ENCODE peak calls at places on chromosomes 6 and 20, in eight cellular contexts. One of them, this sample, is unnamed. For H3K4me1, the result is how much of the 10 kb centered on the place peaks cover.

GRCh38 chr6:34378470-34378869 is 14.0 kb downstream of the NUDT3 start:
- DNase-seq in GM23338: no peak
- DNase-seq in stomach: no peak
- DNase-seq in esophagus squamous epithelium: no peak
- DNase-seq in left ventricle myocardium inferior: no peak
- DNase-seq in heart left ventricle: no peak
- DNase-seq in CD4-positive, CD25-positive, alpha-beta regulatory T cell: no peak
- DNase-seq in CD8-positive, alpha-beta memory T cell: no peak
- DNase-seq in this sample: no peak

GRCh38 chr6:145756170-145756662 is 20.9 kb upstream of the EPM2A start:
- DNase-seq in CD4-positive, CD25-positive, alpha-beta regulatory T cell: no peak
- DNase-seq in CD8-positive, alpha-beta memory T cell: no peak
- DNase-seq in esophagus squamous epithelium: no peak
- DNase-seq in left ventricle myocardium inferior: peak
- DNase-seq in GM23338: no peak
- DNase-seq in heart left ventricle: no peak
- DNase-seq in stomach: no peak
- DNase-seq in this sample: no peak

GRCh38 chr6:112691289-112691688 is 344.2 kb downstream of the RFPL4B start:
- DNase-seq in esophagus squamous epithelium: no peak
- DNase-seq in stomach: no peak
- DNase-seq in left ventricle myocardium inferior: no peak
- DNase-seq in heart left ventricle: no peak
- DNase-seq in CD8-positive, alpha-beta memory T cell: no peak
- DNase-seq in GM23338: no peak
- DNase-seq in CD4-positive, CD25-positive, alpha-beta regulatory T cell: no peak
- DNase-seq in this sample: peak

GRCh38 chr6:134123666-134124208 is 71.3 kb upstream of the SLC2A12 start:
- DNase-seq in heart left ventricle: no peak
- DNase-seq in stomach: no peak
- DNase-seq in GM23338: peak
- DNase-seq in CD8-positive, alpha-beta memory T cell: no peak
- DNase-seq in esophagus squamous epithelium: no peak
- DNase-seq in CD4-positive, CD25-positive, alpha-beta regulatory T cell: peak
- DNase-seq in left ventricle myocardium inferior: no peak
- DNase-seq in this sample: no peak

GRCh38 chr20:36717657-36718056 is 28.2 kb downstream of the NDRG3 start:
- DNase-seq in CD4-positive, CD25-positive, alpha-beta regulatory T cell: no peak
- DNase-seq in GM23338: peak
- DNase-seq in left ventricle myocardium inferior: no peak
- DNase-seq in heart left ventricle: no peak
- DNase-seq in stomach: no peak
- DNase-seq in CD8-positive, alpha-beta memory T cell: no peak
- DNase-seq in esophagus squamous epithelium: no peak
- DNase-seq in this sample: no peak

GRCh38 chr20:24743641-24744040 is 205.4 kb upstream of the CST7 start:
- DNase-seq in GM23338: no peak
- DNase-seq in esophagus squamous epithelium: no peak
- DNase-seq in CD4-positive, CD25-positive, alpha-beta regulatory T cell: no peak
- DNase-seq in heart left ventricle: no peak
- DNase-seq in stomach: no peak
- DNase-seq in left ventricle myocardium inferior: no peak
- DNase-seq in CD8-positive, alpha-beta memory T cell: no peak
- DNase-seq in this sample: no peak

GRCh38 chr6:151647871-151648639 is 154.2 kb downstream of the CCDC170 start:
- DNase-seq in left ventricle myocardium inferior: no peak
- DNase-seq in CD4-positive, CD25-positive, alpha-beta regulatory T cell: no peak
- DNase-seq in CD8-positive, alpha-beta memory T cell: no peak
- DNase-seq in stomach: no peak
- DNase-seq in GM23338: peak
- DNase-seq in esophagus squamous epithelium: no peak
- DNase-seq in heart left ventricle: no peak
- DNase-seq in this sample: no peak

GRCh38 chr6:89216411-89216810 is 747 bp downstream of the GABRR1 start:
- DNase-seq in GM23338: no peak
- DNase-seq in left ventricle myocardium inferior: no peak
- DNase-seq in CD8-positive, alpha-beta memory T cell: no peak
- DNase-seq in stomach: no peak
- DNase-seq in CD4-positive, CD25-positive, alpha-beta regulatory T cell: no peak
- DNase-seq in heart left ventricle: no peak
- DNase-seq in esophagus squamous epithelium: no peak
- DNase-seq in this sample: no peak

GRCh38 chr6:83071707-83072106 is 4.2 kb downstream of the DOP1A start:
- DNase-seq in CD4-positive, CD25-positive, alpha-beta regulatory T cell: no peak
- DNase-seq in left ventricle myocardium inferior: no peak
- DNase-seq in heart left ventricle: no peak
- DNase-seq in stomach: no peak
- DNase-seq in esophagus squamous epithelium: no peak
- DNase-seq in CD8-positive, alpha-beta memory T cell: no peak
- DNase-seq in GM23338: no peak
- DNase-seq in this sample: no peak

GRCh38 chr6:132401120-132401940 is at the start of gene MOXD1:
- DNase-seq in CD8-positive, alpha-beta memory T cell: no peak
- DNase-seq in esophagus squamous epithelium: no peak
- DNase-seq in CD4-positive, CD25-positive, alpha-beta regulatory T cell: no peak
- DNase-seq in left ventricle myocardium inferior: peak
- DNase-seq in GM23338: peak
- DNase-seq in stomach: peak
- DNase-seq in heart left ventricle: peak
- DNase-seq in this sample: peak

GRCh38 chr6:47073125-47074110 is 31.3 kb upstream of the ADGRF1 start:
- DNase-seq in stomach: no peak
- DNase-seq in GM23338: peak
- DNase-seq in esophagus squamous epithelium: no peak
- DNase-seq in left ventricle myocardium inferior: no peak
- DNase-seq in CD4-positive, CD25-positive, alpha-beta regulatory T cell: no peak
- DNase-seq in CD8-positive, alpha-beta memory T cell: no peak
- DNase-seq in heart left ventricle: no peak
- DNase-seq in this sample: no peak

GRCh38 chr6:5525209-5525608 is 263.9 kb downstream of the FARS2 start:
- DNase-seq in heart left ventricle: no peak
- DNase-seq in esophagus squamous epithelium: no peak
- DNase-seq in CD4-positive, CD25-positive, alpha-beta regulatory T cell: no peak
- DNase-seq in stomach: no peak
- DNase-seq in CD8-positive, alpha-beta memory T cell: no peak
- DNase-seq in GM23338: no peak
- DNase-seq in left ventricle myocardium inferior: no peak
- DNase-seq in this sample: no peak

GRCh38 chr6:41071923-41072835 is at the start of gene OARD1:
- DNase-seq in heart left ventricle: peak
- DNase-seq in stomach: peak
- DNase-seq in CD4-positive, CD25-positive, alpha-beta regulatory T cell: peak
- DNase-seq in GM23338: peak
- DNase-seq in CD8-positive, alpha-beta memory T cell: peak
- DNase-seq in esophagus squamous epithelium: peak
- DNase-seq in left ventricle myocardium inferior: peak
- DNase-seq in this sample: peak

GRCh38 chr6:70547313-70547712 is 19.4 kb upstream of the SDHAF4 start:
- DNase-seq in heart left ventricle: no peak
- DNase-seq in left ventricle myocardium inferior: no peak
- DNase-seq in CD4-positive, CD25-positive, alpha-beta regulatory T cell: no peak
- DNase-seq in CD8-positive, alpha-beta memory T cell: no peak
- DNase-seq in stomach: no peak
- DNase-seq in esophagus squamous epithelium: no peak
- DNase-seq in GM23338: peak
- DNase-seq in this sample: no peak

GRCh38 chr20:1902188-1902587 is 7.0 kb downstream of the SIRPA start:
- DNase-seq in left ventricle myocardium inferior: no peak
- DNase-seq in heart left ventricle: no peak
- DNase-seq in CD4-positive, CD25-positive, alpha-beta regulatory T cell: no peak
- DNase-seq in GM23338: no peak
- DNase-seq in esophagus squamous epithelium: no peak
- DNase-seq in CD8-positive, alpha-beta memory T cell: no peak
- DNase-seq in stomach: no peak
- DNase-seq in this sample: no peak

GRCh38 chr6:107116328-107116892 is 1.1 kb upstream of the BEND3 start:
- DNase-seq in stomach: peak
- DNase-seq in heart left ventricle: no peak
- DNase-seq in GM23338: peak
- DNase-seq in CD8-positive, alpha-beta memory T cell: no peak
- DNase-seq in left ventricle myocardium inferior: no peak
- DNase-seq in esophagus squamous epithelium: no peak
- DNase-seq in CD4-positive, CD25-positive, alpha-beta regulatory T cell: peak
- DNase-seq in this sample: no peak

GRCh38 chr20:7629880-7630279 is 310.4 kb downstream of the HAO1 start:
- DNase-seq in CD4-positive, CD25-positive, alpha-beta regulatory T cell: no peak
- DNase-seq in left ventricle myocardium inferior: no peak
- DNase-seq in GM23338: no peak
- DNase-seq in esophagus squamous epithelium: no peak
- DNase-seq in heart left ventricle: no peak
- DNase-seq in stomach: no peak
- DNase-seq in CD8-positive, alpha-beta memory T cell: no peak
- DNase-seq in this sample: no peak

DNA sequence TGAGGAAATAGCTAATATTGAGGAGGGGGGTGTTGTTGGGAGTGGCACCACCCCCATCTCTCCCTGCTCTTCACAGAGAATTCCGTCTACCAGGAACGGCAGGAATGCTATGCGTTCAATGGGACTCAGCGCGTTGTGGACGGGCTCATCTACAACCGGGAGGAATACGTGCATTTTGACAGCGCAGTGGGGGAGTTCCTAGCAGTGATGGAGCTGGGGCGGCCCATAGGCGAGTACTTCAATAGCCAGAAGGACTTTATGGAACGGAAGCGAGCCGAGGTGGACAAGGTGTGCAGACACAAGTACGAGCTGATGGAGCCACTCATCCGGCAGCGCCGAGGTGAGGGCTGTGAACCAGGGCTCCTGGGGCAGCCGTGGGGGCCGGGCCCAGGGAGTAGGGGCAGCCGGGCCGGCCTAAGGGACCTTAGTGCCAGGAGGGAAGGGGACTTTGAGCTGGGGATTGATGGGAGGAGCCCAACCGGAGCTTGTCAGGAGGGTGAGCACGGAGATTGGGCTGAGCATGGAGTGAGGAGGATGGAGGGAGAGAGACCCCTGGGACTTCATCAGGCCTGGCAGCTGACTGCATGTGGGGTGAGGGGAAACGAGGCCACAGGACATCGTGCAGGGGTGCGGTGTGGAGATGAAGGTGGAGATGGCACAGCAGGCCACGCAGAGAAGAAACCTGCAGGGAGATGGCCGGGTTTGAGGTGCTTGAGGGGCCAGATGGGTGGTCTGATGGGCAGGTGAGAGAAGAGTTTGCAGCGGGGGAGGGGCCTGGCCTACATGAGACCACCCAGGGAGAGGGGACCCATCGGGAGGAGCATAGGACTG is 41.3 kb downstream of the HLA-DPB1 start:
- DNase-seq in CD8-positive, alpha-beta memory T cell: no peak
- DNase-seq in CD4-positive, CD25-positive, alpha-beta regulatory T cell: no peak
- DNase-seq in GM23338: peak
- DNase-seq in esophagus squamous epithelium: no peak
- DNase-seq in heart left ventricle: no peak
- DNase-seq in stomach: no peak
- DNase-seq in left ventricle myocardium inferior: no peak
- DNase-seq in this sample: no peak
- H3K4me3 ChIP-seq in CD8-positive, alpha-beta memory T cell: no peak
- H3K4me3 ChIP-seq in CD4-positive, CD25-positive, alpha-beta regulatory T cell: no peak
- H3K4me3 ChIP-seq in GM23338: peak
- H3K4me3 ChIP-seq in esophagus squamous epithelium: peak
- H3K4me3 ChIP-seq in heart left ventricle: no peak
- H3K4me3 ChIP-seq in stomach: no peak
- H3K4me3 ChIP-seq in left ventricle myocardium inferior: no peak
- H3K4me3 ChIP-seq in this sample: no peak

DNA sequence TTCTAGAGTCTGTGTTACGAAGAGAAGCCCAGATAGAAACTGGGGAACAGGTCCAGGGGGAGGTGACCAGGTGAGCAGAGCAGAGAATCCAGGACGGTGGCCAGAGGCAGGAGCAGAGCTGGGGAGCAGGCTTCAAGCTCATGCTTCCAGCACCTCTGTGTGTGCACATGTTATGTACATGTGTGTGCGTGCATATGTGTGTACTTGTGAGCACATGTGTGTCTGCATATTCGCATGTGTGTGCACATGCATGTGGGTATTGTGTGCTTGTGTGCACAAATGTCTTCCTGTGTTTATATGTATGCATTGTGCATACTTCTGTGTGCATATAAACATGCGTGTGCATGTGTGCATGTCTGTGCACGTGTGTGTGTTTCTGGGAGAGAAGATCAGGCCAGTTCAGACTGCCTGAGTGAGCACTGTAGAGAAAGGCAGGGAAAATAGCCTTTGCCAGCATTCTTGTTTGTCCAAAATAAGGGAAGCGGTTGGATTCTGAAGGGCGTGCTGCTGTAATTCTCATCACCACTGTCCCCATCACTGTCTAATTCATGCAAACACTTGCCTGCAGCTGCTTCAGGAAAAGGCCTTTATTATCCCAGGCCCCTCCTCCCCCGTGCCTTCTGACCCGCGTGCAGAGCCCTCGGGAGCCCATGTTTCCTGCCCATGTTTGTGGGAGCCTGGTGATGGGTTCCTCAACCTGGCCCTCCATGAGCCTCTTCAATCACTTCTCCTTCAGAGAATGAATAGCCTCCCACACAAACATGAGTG is 161.8 kb upstream of the AFDN start:
- DNase-seq in left ventricle myocardium inferior: no peak
- DNase-seq in CD8-positive, alpha-beta memory T cell: no peak
- DNase-seq in esophagus squamous epithelium: no peak
- DNase-seq in heart left ventricle: no peak
- DNase-seq in stomach: no peak
- DNase-seq in CD4-positive, CD25-positive, alpha-beta regulatory T cell: no peak
- DNase-seq in GM23338: no peak
- DNase-seq in this sample: no peak
- H3K4me1 ChIP-seq in left ventricle myocardium inferior: under half
- H3K4me1 ChIP-seq in CD8-positive, alpha-beta memory T cell: under half
- H3K4me1 ChIP-seq in esophagus squamous epithelium: under half
- H3K4me1 ChIP-seq in heart left ventricle: under half
- H3K4me1 ChIP-seq in stomach: under half
- H3K4me1 ChIP-seq in CD4-positive, CD25-positive, alpha-beta regulatory T cell: under half
- H3K4me1 ChIP-seq in GM23338: under half
- H3K4me1 ChIP-seq in this sample: under half

GRCh38 chr6:11200356-11200755 is 32.1 kb downstream of the NEDD9 start:
- DNase-seq in stomach: no peak
- DNase-seq in heart left ventricle: no peak
- DNase-seq in CD8-positive, alpha-beta memory T cell: no peak
- DNase-seq in CD4-positive, CD25-positive, alpha-beta regulatory T cell: no peak
- DNase-seq in GM23338: no peak
- DNase-seq in esophagus squamous epithelium: no peak
- DNase-seq in left ventricle myocardium inferior: no peak
- DNase-seq in this sample: no peak
- H3K27ac ChIP-seq in stomach: no peak
- H3K27ac ChIP-seq in heart left ventricle: no peak
- H3K27ac ChIP-seq in CD8-positive, alpha-beta memory T cell: no peak
- H3K27ac ChIP-seq in CD4-positive, CD25-positive, alpha-beta regulatory T cell: no peak
- H3K27ac ChIP-seq in GM23338: no peak
- H3K27ac ChIP-seq in esophagus squamous epithelium: no peak
- H3K27ac ChIP-seq in left ventricle myocardium inferior: peak
- H3K27ac ChIP-seq in this sample: peak

DNA sequence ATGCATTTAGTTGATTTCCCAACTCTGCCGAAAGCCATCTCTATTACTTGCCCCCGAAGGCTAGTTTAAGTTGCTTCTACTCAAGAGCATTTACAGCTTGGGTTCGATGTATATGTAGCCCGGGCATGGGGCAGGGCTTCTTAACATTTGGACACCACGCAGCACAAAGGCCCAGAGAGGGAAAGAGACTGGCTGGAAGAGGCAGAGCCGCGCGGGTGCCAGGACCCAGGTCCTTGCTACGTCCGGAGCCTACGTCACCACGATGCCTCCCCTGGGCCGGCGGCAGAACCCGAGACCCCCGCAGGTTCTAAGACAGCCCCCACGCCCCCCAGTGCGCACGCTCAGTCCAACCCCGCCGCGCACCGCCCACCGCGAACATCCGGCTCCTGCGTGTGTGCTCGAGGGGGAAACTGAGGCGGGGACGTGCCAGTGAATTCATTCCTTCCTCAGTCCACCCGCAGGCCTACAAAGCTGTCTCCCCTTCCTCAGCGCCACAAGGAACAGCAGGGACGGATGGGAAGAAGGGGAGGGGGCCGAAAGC is 367 bp upstream of the PCIF1 start:
- DNase-seq in GM23338: peak
- DNase-seq in CD8-positive, alpha-beta memory T cell: peak
- DNase-seq in left ventricle myocardium inferior: peak
- DNase-seq in esophagus squamous epithelium: no peak
- DNase-seq in heart left ventricle: peak
- DNase-seq in stomach: peak
- DNase-seq in CD4-positive, CD25-positive, alpha-beta regulatory T cell: no peak
- DNase-seq in this sample: peak
- H3K4me3 ChIP-seq in GM23338: peak
- H3K4me3 ChIP-seq in CD8-positive, alpha-beta memory T cell: peak
- H3K4me3 ChIP-seq in left ventricle myocardium inferior: peak
- H3K4me3 ChIP-seq in esophagus squamous epithelium: peak
- H3K4me3 ChIP-seq in heart left ventricle: peak
- H3K4me3 ChIP-seq in stomach: peak
- H3K4me3 ChIP-seq in CD4-positive, CD25-positive, alpha-beta regulatory T cell: peak
- H3K4me3 ChIP-seq in this sample: peak